ENCODE peak calls at places on chromosomes 11 and 22, in ten cellular contexts. K, A, G, P, Z, S, U, W, T and H are unnamed samples.

GRCh38 chr11:23723861-23724260 is 773.0 kb upstream of the LUZP2 start:
- DNase-seq in K (peak; percentile 48), W (no peak), S (no peak), G (no peak), U (no peak), T (no peak), P (no peak), Z (no peak), A (no peak), H (no peak)

GRCh38 chr11:111526501-111526900 is 11.9 kb downstream of the HOATZ start:
- DNase-seq in T (no peak), A (no peak), W (no peak), K (peak; percentile 89), U (no peak), P (no peak), G (no peak), S (peak; percentile 49), Z (no peak), H (no peak)

GRCh38 chr11:29826878-29827277 is 190.0 kb downstream of the KCNA4 start:
- DNase-seq in G (no peak), K (no peak), P (no peak), T (no peak), Z (no peak), A (no peak), W (no peak), S (no peak), U (no peak), H (no peak)

GRCh38 chr11:104146421-104146820 is 17.5 kb downstream of the PDGFD start:
- DNase-seq in K (peak; percentile 90), T (no peak), S (no peak), G (no peak), P (no peak), U (no peak), Z (no peak), A (no peak), W (no peak), H (no peak)

GRCh38 chr22:50710886-50711285 is 27.1 kb upstream of the ACR start:
- DNase-seq in K (no peak), W (no peak), Z (no peak), U (no peak), P (no peak), S (no peak), A (no peak), G (no peak), T (no peak), H (peak; percentile 6)

GRCh38 chr11:125941241-125941605 is 4.6 kb upstream of the VSIG10L2 start:
- DNase-seq in P (no peak), Z (no peak), U (no peak), W (no peak), S (no peak), A (no peak), K (no peak), G (no peak), T (no peak), H (no peak)

GRCh38 chr22:31346733-31347250 is 646 bp upstream of the PATZ1 start:
- DNase-seq in G (no peak), S (peak; percentile 50), W (peak; percentile 82), T (peak; percentile 53), K (peak; percentile 58), A (peak; percentile 78), U (peak; percentile 68), Z (peak; percentile 70), P (peak; percentile 73), H (peak; percentile 61)

GRCh38 chr11:86360775-86361395 is 13.8 kb upstream of the CCDC81 start:
- DNase-seq in G (no peak), U (peak; percentile 6), K (peak; percentile 50), P (no peak), W (peak; percentile 70), T (no peak), S (peak; percentile 61), A (no peak), Z (no peak), H (no peak)

GRCh38 chr11:82174610-82175009 is 559.1 kb downstream of the FAM181B start:
- DNase-seq in U (peak; percentile 4), S (peak; percentile 5), K (no peak), T (no peak), P (no peak), W (peak; percentile 73), A (no peak), Z (no peak), G (no peak), H (no peak)
- TF ChIP-seq CTCF in U (no peak), S (no peak), K (no peak), T (no peak), P (peak; percentile 17), W (peak; percentile 53), A (no peak), Z (no peak), G (no peak), H (peak; percentile 11)

GRCh38 chr11:48106166-48106565 is 110.4 kb upstream of the OR4B1 start:
- DNase-seq in U (no peak), K (no peak), A (no peak), G (no peak), T (no peak), Z (no peak), S (no peak), W (no peak), P (no peak), H (no peak)

GRCh38 chr11:48107188-48107704 is 109.4 kb upstream of the OR4B1 start:
- DNase-seq in A (no peak), T (no peak), S (no peak), P (no peak), K (peak; percentile 60), U (no peak), W (no peak), Z (no peak), G (no peak), H (no peak)

GRCh38 chr11:48104562-48104924 is 112.1 kb upstream of the OR4B1 start:
- DNase-seq in P (no peak), T (no peak), G (no peak), K (no peak), A (no peak), Z (no peak), S (no peak), W (no peak), U (no peak), H (no peak)

GRCh38 chr11:48103621-48104561 is 112.7 kb upstream of the OR4B1 start:
- DNase-seq in T (no peak), P (no peak), A (no peak), W (no peak), G (no peak), Z (no peak), K (peak; percentile 82), S (peak; percentile 63), U (peak; percentile 29), H (no peak)

GRCh38 chr11:48105096-48105990 is 111.3 kb upstream of the OR4B1 start:
- DNase-seq in G (no peak), U (no peak), Z (no peak), P (no peak), W (no peak), K (no peak), T (no peak), S (no peak), A (no peak), H (no peak)
- H3K4me1 ChIP-seq in G (peaks cover 10% of the 10 kb centered on the region), U (peaks cover 54% of the 10 kb centered on the region), Z (peaks cover 57% of the 10 kb centered on the region), P (peaks cover 7% of the 10 kb centered on the region), W (peaks cover 17% of the 10 kb centered on the region), K (peaks cover 10% of the 10 kb centered on the region), T (peaks cover 20% of the 10 kb centered on the region), S (peaks cover 99% of the 10 kb centered on the region), A (peaks cover 23% of the 10 kb centered on the region), H (peaks cover 55% of the 10 kb centered on the region)

GRCh38 chr22:17911887-17912286 is 112.5 kb downstream of the MICAL3 start:
- DNase-seq in G (no peak), W (no peak), T (no peak), P (no peak), A (no peak), K (no peak), U (no peak), S (no peak), Z (no peak), H (no peak)

GRCh38 chr22:17911312-17911705 is 113.1 kb downstream of the MICAL3 start:
- DNase-seq in A (no peak), U (no peak), G (no peak), K (no peak), Z (no peak), W (no peak), S (no peak), P (no peak), T (no peak), H (no peak)

GRCh38 chr22:17912942-17913704 is 111.2 kb downstream of the MICAL3 start:
- DNase-seq in A (no peak), W (peak; percentile 15), Z (no peak), T (no peak), S (no peak), P (no peak), K (no peak), U (no peak), G (no peak), H (no peak)

GRCh38 chr22:17907731-17908051 is 116.7 kb downstream of the MICAL3 start:
- DNase-seq in W (no peak), P (no peak), K (no peak), T (no peak), S (no peak), G (no peak), Z (no peak), U (no peak), A (no peak), H (no peak)

DNA sequence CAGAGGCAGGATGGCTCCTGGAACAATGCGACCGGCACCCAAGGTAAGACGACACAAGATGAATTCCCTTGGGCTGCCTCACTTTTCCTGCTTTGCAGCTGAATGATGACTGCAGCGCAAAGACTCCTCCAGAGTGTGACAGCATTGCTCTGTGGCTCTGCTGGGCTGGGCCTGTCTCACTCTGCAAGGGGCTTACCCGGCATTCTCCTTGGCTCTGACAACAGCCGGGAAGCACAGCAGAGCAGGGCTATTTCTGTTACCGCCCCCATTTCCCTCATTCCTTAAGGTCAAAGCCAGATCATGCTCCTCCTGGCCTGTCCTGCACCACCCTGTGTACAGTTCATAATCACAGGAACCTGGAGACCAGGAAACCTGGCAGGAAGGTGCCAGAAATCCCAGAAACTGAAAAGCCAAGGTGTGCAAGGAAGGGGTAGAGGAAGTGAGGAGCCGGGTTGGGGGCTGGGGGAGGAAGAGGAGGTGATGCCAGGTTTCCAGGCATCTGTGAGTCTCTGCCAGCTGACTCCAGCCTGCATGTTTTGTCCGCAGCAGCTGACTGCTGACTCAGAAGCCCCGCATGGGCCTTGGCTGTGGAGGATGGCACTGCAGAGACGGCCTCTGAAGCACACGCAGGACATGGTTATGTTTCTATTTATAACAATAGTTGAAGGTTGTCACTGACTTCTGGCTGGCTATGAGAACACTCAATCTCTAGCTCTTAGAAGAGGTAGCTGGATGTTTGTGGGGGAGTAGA is 113.6 kb downstream of the MICAL3 start:
- DNase-seq in W (peak; percentile 68), S (peak; percentile 45), T (peak; percentile 83), K (peak; percentile 90), Z (peak; percentile 61), P (peak; percentile 90), G (no peak), U (no peak), A (no peak), H (peak; percentile 78)
- TF ChIP-seq CTCF in W (peak; percentile 57), S (peak; percentile 7), T (no peak), K (peak; percentile 56), Z (no peak), P (no peak), G (no peak), U (peak; percentile 61), A (no peak), H (peak; percentile 45)

DNA sequence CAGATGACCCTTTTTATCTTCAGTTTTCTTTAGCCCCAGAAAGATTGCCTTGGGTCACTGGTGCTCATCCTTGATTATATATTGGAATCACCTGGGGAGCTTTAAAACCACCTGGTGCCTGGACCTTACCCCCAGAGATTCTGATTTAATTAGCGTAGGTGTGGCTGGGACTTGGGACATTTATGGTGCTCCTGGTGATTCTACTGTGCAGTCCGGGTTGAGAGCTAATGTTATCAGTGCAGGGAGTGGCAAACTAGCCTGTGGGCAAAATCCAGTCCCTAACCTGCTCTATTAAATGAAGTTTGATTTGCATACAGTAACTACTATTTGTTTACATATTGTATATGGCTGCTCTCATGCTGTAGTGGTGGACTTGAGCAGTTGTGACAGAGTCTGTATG is 134.0 kb upstream of the SORL1-AS1 start:
- DNase-seq in U (no peak), P (no peak), K (no peak), T (no peak), A (no peak), G (no peak), Z (no peak), S (no peak), W (no peak), H (no peak)
- H3K4me1 ChIP-seq in U (peaks cover 9% of the 10 kb centered on the region), P (peaks cover 6% of the 10 kb centered on the region), K (no peaks in the 10 kb centered on the region), T (no peaks in the 10 kb centered on the region), A (no peaks in the 10 kb centered on the region), G (no peaks in the 10 kb centered on the region), Z (no peaks in the 10 kb centered on the region), S (no peaks in the 10 kb centered on the region), W (no peaks in the 10 kb centered on the region), H (no peaks in the 10 kb centered on the region)